ENCODE peak calls at places on chromosomes 7 and 10, in seven cellular contexts. E is GM23248, N is AG04450, J is NB4, U is brain microvascular endothelial cell, F is left ventricle myocardium inferior, H is cardiac fibroblast. L is an unnamed sample.

GRCh38 chr10:77898323-77899079 is 28.1 kb downstream of the DLG5 start:
- DNase-seq in E (no peak), N (no peak), J (no peak), U (no peak), F (no peak), H (no peak), L (peak; percentile 95)

GRCh38 chr7:29987083-29987482 is 2.5 kb downstream of the SCRN1 start:
- DNase-seq in E (peak; percentile 55), N (no peak), J (no peak), U (no peak), F (no peak), H (no peak), L (no peak)

GRCh38 chr10:75062900-75063299 is 48.6 kb upstream of the SAMD8 start:
- DNase-seq in E (no peak), N (no peak), J (no peak), U (no peak), F (no peak), H (no peak), L (no peak)

GRCh38 chr10:97743169-97743945 is 6.4 kb downstream of the ZFYVE27 start:
- DNase-seq in E (no peak), N (no peak), J (no peak), U (no peak), F (no peak), H (no peak), L (no peak)

GRCh38 chr10:125004571-125005311 is 62.8 kb downstream of the ZRANB1 start:
- DNase-seq in E (no peak), N (no peak), J (no peak), U (no peak), F (no peak), H (no peak), L (no peak)

GRCh38 chr10:103125323-103126267 is 67.5 kb downstream of the NT5C2 start:
- DNase-seq in E (no peak), N (no peak), J (no peak), U (peak; percentile 38), F (no peak), H (peak; percentile 53), L (no peak)

GRCh38 chr10:132396495-132397035 is 435 bp upstream of the PWWP2B start:
- DNase-seq in E (peak; percentile 80), N (no peak), J (peak; percentile 82), U (no peak), F (peak; percentile 71), H (peak; percentile 48), L (no peak)

GRCh38 chr10:129528376-129528978 is 61.4 kb downstream of the MGMT start:
- DNase-seq in E (no peak), N (no peak), J (no peak), U (no peak), F (no peak), H (no peak), L (no peak)

GRCh38 chr10:97726636-97727178 is 10.2 kb upstream of the ZFYVE27 start:
- DNase-seq in E (peak; percentile 92), N (peak; percentile 43), J (no peak), U (peak; percentile 55), F (no peak), H (peak; percentile 77), L (no peak)

GRCh38 chr10:113283189-113283588 is 269.7 kb upstream of the HABP2 start:
- DNase-seq in E (peak; percentile 4), N (no peak), J (no peak), U (no peak), F (no peak), H (no peak), L (no peak)

GRCh38 chr10:113273877-113274829 is 278.7 kb upstream of the HABP2 start:
- DNase-seq in E (peak; percentile 80), N (no peak), J (no peak), U (no peak), F (peak; percentile 72), H (no peak), L (no peak)

GRCh38 chr10:113273151-113273876 is 279.5 kb upstream of the HABP2 start:
- DNase-seq in E (peak; percentile 52), N (no peak), J (no peak), U (no peak), F (peak; percentile 57), H (peak; percentile 24), L (no peak)

GRCh38 chr10:113279262-113279661 is 273.6 kb upstream of the HABP2 start:
- DNase-seq in E (no peak), N (no peak), J (no peak), U (no peak), F (no peak), H (no peak), L (no peak)

DNA sequence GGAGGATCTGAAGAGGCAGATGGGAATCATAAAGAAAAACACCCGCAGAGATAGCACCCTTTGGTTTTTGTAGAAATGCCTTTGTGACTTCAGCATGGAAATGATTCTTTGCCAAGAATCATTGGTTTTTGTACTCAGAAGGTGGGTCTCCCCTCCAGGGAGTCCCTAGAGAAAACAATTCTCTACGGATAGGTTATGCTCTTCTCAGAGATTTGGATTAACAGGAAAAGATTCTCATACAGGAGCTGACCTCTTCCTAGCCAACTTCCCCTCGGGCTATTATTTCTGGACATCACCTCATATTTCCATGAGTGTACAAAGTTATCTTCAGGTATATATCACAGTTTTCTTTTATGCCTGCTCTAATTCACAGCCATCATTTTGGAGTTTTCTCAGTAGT is 274.2 kb upstream of the HABP2 start:
- DNase-seq in E (no peak), N (no peak), J (no peak), U (no peak), F (no peak), H (no peak), L (no peak)
- H3K4me3 ChIP-seq in E (no peak overlapping the region), N (no peak overlapping the region), J (no peak overlapping the region), U (no peak overlapping the region), F (no peak overlapping the region), H (no peak overlapping the region), L (no peak overlapping the region)

GRCh38 chr7:28708458-28708951 is 249.6 kb downstream of the TRIL start:
- DNase-seq in E (peak; percentile 84), N (no peak), J (no peak), U (no peak), F (no peak), H (no peak), L (no peak)

GRCh38 chr7:28709756-28710155 is 248.4 kb downstream of the TRIL start:
- DNase-seq in E (peak; percentile 63), N (no peak), J (no peak), U (no peak), F (no peak), H (no peak), L (no peak)

GRCh38 chr7:28706607-28707006 is 251.5 kb downstream of the TRIL start:
- DNase-seq in E (no peak), N (no peak), J (no peak), U (no peak), F (no peak), H (no peak), L (no peak)

GRCh38 chr7:28707291-28707690 is 250.8 kb downstream of the TRIL start:
- DNase-seq in E (no peak), N (no peak), J (no peak), U (no peak), F (no peak), H (no peak), L (no peak)

DNA sequence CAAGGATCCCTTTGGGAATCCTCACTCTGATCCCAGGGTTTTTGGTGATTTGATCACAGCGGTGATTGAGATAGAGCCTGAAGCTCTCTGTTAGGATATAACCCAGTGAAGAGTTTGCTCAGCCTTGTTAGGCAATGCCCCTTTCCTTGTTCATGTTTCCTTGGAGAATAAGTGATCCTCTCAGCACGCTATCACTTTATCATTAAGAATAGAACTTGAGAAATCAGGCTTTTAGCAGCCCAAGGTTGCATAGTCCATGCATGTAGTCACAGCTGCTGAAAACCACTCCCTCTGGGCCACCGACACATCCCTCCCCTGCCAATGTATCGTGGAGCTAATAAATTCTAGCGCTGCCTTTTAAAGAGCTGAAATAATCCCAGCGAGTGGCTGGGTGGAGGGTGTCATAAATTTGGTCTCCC is 250.1 kb downstream of the TRIL start:
- DNase-seq in E (peak; percentile 96), N (no peak), J (no peak), U (no peak), F (no peak), H (peak; percentile 21), L (no peak)
- H3K4me3 ChIP-seq in E (peak overlapping the region; percentile 72), N (no peak overlapping the region), J (no peak overlapping the region), U (no peak overlapping the region), F (peak overlapping the region; percentile 2), H (peak overlapping the region; percentile 11), L (peak overlapping the region; percentile 35)

GRCh38 chr10:18879284-18879683 is 169.3 kb upstream of the MALRD1 start:
- DNase-seq in E (no peak), N (no peak), J (no peak), U (no peak), F (no peak), H (no peak), L (no peak)

GRCh38 chr10:18875480-18875879 is 173.1 kb upstream of the MALRD1 start:
- DNase-seq in E (no peak), N (no peak), J (no peak), U (no peak), F (no peak), H (no peak), L (no peak)

GRCh38 chr10:18886102-18886501 is 162.5 kb upstream of the MALRD1 start:
- DNase-seq in E (no peak), N (peak; percentile 7), J (no peak), U (no peak), F (no peak), H (no peak), L (no peak)

GRCh38 chr10:18880530-18880929 is 168.1 kb upstream of the MALRD1 start:
- DNase-seq in E (no peak), N (no peak), J (no peak), U (no peak), F (no peak), H (no peak), L (no peak)
- H3K4me3 ChIP-seq in E (no peak overlapping the region), N (no peak overlapping the region), J (no peak overlapping the region), U (no peak overlapping the region), F (no peak overlapping the region), H (no peak overlapping the region), L (no peak overlapping the region)

DNA sequence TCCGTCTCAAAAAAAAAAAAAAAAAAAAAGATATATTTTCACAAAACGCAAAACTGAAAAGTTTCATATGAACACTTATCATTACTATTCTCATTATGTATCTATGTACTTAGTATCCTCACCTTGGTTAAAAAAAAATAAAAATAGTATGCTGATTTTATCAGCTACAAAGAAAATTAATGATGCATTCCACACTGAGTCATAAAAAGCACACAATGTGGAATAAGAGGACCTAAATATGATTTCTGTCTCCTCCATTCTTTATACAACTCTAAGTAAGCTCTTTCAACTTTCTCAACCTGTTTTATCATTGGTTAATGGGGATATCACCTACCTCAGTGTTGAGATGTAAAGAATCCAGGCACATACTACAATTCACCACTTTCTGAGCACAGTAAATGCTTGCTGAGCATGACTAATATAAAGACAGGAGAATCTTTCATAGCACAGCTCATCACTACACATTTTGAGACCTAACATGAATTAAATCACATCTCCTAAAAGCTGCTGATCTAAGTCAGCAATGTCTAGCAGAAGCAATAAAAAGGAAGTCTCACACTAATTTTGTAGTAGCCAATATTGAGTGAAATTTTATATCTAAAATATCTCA is 2.7 kb downstream of the SNX13 start:
- DNase-seq in E (peak; percentile 61), N (no peak), J (no peak), U (no peak), F (no peak), H (no peak), L (no peak)
- H3K4me3 ChIP-seq in E (peak overlapping the region; percentile 90), N (peak overlapping the region; percentile 75), J (peak overlapping the region; percentile 87), U (no peak overlapping the region), F (peak overlapping the region; percentile 96), H (peak overlapping the region; percentile 89), L (peak overlapping the region; percentile 80)

GRCh38 chr10:22370320-22370719 is 25.0 kb downstream of the SPAG6 start:
- DNase-seq in E (no peak), N (no peak), J (no peak), U (no peak), F (no peak), H (no peak), L (no peak)
- H3K4me3 ChIP-seq in E (no peak overlapping the region), N (no peak overlapping the region), J (no peak overlapping the region), U (no peak overlapping the region), F (no peak overlapping the region), H (no peak overlapping the region), L (no peak overlapping the region)

GRCh38 chr7:76185187-76185915 is 16.3 kb upstream of the SRRM3 start:
- DNase-seq in E (no peak), N (no peak), J (no peak), U (no peak), F (no peak), H (no peak), L (no peak)
- H3K4me3 ChIP-seq in E (no peak overlapping the region), N (no peak overlapping the region), J (no peak overlapping the region), U (no peak overlapping the region), F (no peak overlapping the region), H (no peak overlapping the region), L (no peak overlapping the region)